ENCODE peak calls at places on chromosomes 5 and 9, in seven cellular contexts. Y is uterus, F is GM12892, P is stomach, J is Peyer's patch, V is right lobe of liver, N is heart left ventricle. G is an unnamed sample.

GRCh38 chr9:36862206-36863145 is 171.6 kb downstream of the PAX5 start:
- DNase-seq in P (peak), V (no peak), F (no peak), Y (no peak), J (peak), N (no peak), G (no peak)

GRCh38 chr9:17688834-17689233 is 110.0 kb downstream of the SH3GL2 start:
- DNase-seq in N (no peak), V (no peak), P (no peak), F (no peak), Y (no peak), J (no peak), G (no peak)

GRCh38 chr5:126274396-126274795 is 148.8 kb upstream of the GRAMD2B start:
- DNase-seq in V (no peak), Y (no peak), N (no peak), F (no peak), J (no peak), P (no peak), G (no peak)

GRCh38 chr5:14208071-14209021 is 65.2 kb downstream of the TRIO start:
- DNase-seq in V (peak), Y (no peak), N (no peak), J (no peak), P (no peak), F (no peak), G (no peak)

GRCh38 chr5:115640274-115640673 is 14.4 kb upstream of the TMED7 start:
- DNase-seq in F (no peak), Y (no peak), N (no peak), J (no peak), P (no peak), V (no peak), G (no peak)

GRCh38 chr5:177447611-177448243 is 1.1 kb downstream of the PRR7 start:
- DNase-seq in F (no peak), J (no peak), Y (peak), N (peak), P (peak), V (peak), G (peak)

GRCh38 chr9:77846957-77847574 is 184.5 kb downstream of the GNAQ start:
- DNase-seq in N (no peak), V (no peak), F (no peak), P (no peak), Y (no peak), J (no peak), G (no peak)

GRCh38 chr5:115109840-115110239 is 59.9 kb downstream of the TRIM36 start:
- DNase-seq in J (no peak), F (no peak), V (no peak), Y (no peak), P (no peak), N (no peak), G (no peak)

GRCh38 chr5:1001406-1002270 is 7.0 kb upstream of the NKD2 start:
- DNase-seq in P (peak), J (no peak), F (no peak), Y (peak), N (peak), V (no peak), G (peak)

GRCh38 chr5:138650196-138650595 is 75.0 kb upstream of the HSPA9 start:
- DNase-seq in N (peak), J (no peak), F (no peak), V (no peak), P (no peak), Y (no peak), G (no peak)

GRCh38 chr5:57499262-57500050 is 16.8 kb upstream of the ACTBL2 start:
- DNase-seq in P (no peak), Y (no peak), N (no peak), V (no peak), F (no peak), J (no peak), G (no peak)

DNA sequence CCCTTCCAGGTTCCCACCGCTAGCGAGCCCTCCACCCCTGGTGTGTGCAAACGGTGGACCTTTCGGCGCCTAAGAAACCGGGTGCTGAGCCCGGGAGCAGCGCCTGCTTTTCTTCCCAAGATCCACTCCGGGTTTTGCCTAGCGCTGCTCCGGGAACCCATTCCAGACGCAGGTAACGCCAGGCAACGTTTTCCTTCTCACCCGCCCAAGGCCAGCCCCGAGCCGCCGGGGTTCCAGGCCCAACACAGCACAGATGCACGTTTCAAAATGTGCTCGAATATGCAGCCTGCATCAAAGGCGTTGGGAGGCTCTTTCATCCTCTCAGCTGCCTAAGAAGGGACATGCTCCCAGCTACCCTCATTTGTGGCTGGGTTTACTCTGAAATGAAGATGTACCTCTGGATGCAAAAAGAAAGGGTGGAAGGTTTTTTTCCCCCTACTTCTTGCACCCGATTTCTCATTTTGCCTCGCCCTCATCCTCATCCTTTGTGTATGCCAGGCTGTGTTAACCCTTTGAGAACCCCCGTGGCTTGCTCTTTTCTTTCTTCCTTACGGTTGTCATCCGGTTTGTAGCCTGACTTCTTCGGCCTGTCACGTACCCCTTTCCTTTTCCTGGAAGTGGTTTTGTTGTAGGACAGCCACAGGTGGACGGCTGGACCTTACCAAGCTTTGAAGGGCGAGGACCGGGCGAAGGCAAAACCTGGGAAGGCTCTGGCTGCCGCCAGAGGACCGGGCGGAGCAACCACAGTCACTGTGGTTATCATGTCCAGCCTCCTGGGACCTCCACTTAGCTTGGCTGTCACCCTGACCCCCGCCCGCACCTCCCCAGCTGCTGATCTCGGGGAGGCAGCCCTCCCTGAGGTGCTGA is 227.0 kb downstream of the SMARCA2 start:
- DNase-seq in N (peak), F (peak), V (peak), Y (peak), P (peak), J (peak), G (peak)
- TF ChIP-seq POLR2A in N (peak), F (no peak), V (peak), Y (peak), P (no peak), J (peak), G (no peak)

GRCh38 chr9:133842721-133843227 is 104.6 kb upstream of the SARDH start:
- DNase-seq in N (peak), P (no peak), V (no peak), Y (no peak), J (peak), F (no peak), G (no peak)

GRCh38 chr9:133839822-133840329 is 101.7 kb upstream of the SARDH start:
- DNase-seq in F (no peak), Y (no peak), P (no peak), J (no peak), N (no peak), V (no peak), G (no peak)

GRCh38 chr9:133842174-133842573 is 104.0 kb upstream of the SARDH start:
- DNase-seq in F (no peak), J (peak), P (peak), V (no peak), N (peak), Y (no peak), G (no peak)

GRCh38 chr9:133843250-133843649 is 105.1 kb upstream of the SARDH start:
- DNase-seq in Y (no peak), V (no peak), J (no peak), N (no peak), P (no peak), F (no peak), G (no peak)

GRCh38 chr9:133841167-133841812 is 103.1 kb upstream of the SARDH start:
- DNase-seq in F (no peak), J (no peak), V (no peak), P (no peak), Y (no peak), N (peak), G (no peak)
- TF ChIP-seq POLR2A in F (no peak), J (no peak), V (no peak), P (no peak), Y (no peak), N (no peak), G (no peak)

DNA sequence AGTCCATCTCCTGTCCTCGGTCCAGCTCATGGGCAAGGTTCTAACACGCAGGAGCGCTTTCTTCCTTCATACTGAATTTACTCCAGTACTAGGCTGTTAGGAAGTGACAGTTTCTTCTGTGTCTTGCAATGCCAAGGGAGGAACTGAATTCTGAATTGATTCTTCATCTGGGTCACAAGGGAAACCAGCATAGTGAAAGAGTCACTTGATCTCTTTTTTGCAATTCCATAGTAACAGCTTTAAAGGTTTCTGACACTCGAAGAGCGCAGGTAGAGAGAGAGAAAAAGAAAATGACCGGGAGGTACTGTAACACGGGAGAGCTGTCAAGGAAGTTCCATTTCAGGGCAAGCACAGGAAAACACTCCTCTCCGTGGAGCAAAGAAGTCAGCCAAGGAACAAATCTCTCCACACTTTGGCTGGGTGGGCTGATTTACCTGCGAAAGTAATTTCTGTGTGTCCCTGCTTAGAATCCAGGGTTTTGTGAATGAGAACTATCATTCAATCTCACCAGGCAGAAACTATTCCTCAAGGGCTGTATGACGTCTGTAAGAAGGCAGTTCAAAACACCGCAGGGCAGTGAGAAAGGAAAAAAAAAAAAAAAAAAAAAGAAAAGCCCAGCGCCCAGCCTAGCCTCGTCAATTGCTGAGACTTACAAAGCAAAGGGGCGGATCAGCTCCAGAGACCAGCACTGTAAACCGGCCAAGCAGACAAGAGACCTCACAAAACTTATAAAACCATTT is 617.8 kb downstream of the PDE4D start:
- DNase-seq in N (no peak), F (no peak), V (no peak), P (peak), J (no peak), Y (peak), G (peak)
- TF ChIP-seq POLR2A in N (no peak), F (no peak), V (no peak), P (no peak), J (peak), Y (no peak), G (no peak)

GRCh38 chr5:135578685-135579341 is at the start of gene CXCL14:
- DNase-seq in V (no peak), Y (no peak), P (no peak), F (no peak), J (no peak), N (no peak), G (no peak)
- TF ChIP-seq POLR2A in V (no peak), Y (no peak), P (no peak), F (no peak), J (peak), N (no peak), G (no peak)

DNA sequence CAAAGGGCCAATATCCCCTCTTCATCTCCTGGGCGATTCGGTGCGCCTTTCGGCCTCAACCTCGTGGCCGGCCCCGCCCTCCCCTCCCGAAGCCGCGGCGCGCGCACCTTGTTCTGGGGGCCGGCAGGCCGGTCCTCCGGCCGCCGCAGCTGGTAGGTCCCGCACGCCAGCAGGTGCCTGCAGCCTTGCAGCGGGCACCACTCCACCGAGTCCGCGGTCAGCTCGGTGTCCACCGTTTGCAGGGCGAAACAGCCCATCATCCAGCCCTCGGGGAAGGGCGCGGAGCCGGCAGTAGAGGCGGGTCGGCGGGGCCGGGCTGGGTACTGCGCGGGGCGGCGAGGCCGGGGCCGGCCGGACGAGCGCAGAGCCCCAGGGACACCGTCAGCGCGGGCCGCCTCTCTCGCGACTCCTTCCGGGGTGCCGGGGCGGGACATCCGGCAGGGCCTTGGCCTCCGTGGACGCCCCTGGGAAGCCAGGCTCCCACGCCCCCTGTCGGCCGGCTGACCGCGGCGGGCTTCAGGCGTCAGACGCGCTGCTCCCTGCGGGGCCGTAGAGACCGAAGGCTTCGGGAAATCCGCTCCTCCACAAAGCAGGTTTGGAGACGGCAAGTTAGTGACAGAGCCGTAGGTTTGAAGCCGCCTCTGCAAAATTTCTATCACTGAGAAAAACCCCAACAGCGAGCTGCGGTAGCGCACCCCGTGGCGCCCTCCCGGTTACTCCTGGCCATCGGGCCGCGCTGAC is at the start of gene DPH7:
- DNase-seq in V (peak), Y (peak), J (peak), N (peak), F (peak), P (peak), G (peak)
- TF ChIP-seq POLR2A in V (peak), Y (peak), J (peak), N (peak), F (peak), P (no peak), G (peak)

GRCh38 chr9:87497604-87498045 is at the start of gene DAPK1:
- DNase-seq in Y (peak), F (peak), V (peak), J (peak), P (peak), N (peak), G (peak)
- TF ChIP-seq POLR2A in Y (peak), F (peak), V (peak), J (peak), P (no peak), N (no peak), G (no peak)

DNA sequence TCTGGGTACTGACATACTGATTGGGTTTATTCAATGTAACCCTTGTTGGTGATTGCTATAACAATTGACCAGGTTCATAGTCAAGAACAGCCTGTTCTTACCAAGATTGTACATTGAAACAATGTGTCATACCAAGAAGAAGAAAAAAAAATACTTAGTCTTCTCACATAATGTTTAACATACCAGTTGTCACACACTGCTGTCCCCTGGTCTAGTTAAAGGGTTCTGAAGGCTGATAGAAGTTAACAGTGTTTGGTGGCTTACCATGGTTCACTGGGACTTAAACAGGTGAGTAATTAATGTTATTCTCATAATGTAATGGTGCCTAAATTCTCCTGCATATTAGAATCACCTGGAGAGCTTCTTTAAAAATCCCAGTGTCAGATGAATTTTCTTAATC is 18.5 kb upstream of the CDC42SE2 start:
- DNase-seq in Y (no peak), F (no peak), J (no peak), N (no peak), V (no peak), P (no peak), G (no peak)
- TF ChIP-seq POLR2A in Y (no peak), F (no peak), J (peak), N (no peak), V (no peak), P (no peak), G (no peak)

GRCh38 chr9:120919639-120920494 is 6.7 kb downstream of the TRAF1 start:
- DNase-seq in N (no peak), J (no peak), P (no peak), Y (no peak), V (peak), F (no peak), G (no peak)
- TF ChIP-seq POLR2A in N (no peak), J (no peak), P (no peak), Y (no peak), V (no peak), F (peak), G (no peak)

GRCh38 chr9:70413798-70414775 is at the start of gene KLF9:
- DNase-seq in P (peak), Y (peak), F (peak), J (peak), V (peak), N (peak), G (peak)
- TF ChIP-seq POLR2A in P (peak), Y (peak), F (no peak), J (peak), V (peak), N (peak), G (peak)

GRCh38 chr9:133335924-133336811 is at the start of gene SURF6:
- DNase-seq in V (peak), J (peak), N (peak), P (peak), F (peak), Y (peak), G (peak)
- TF ChIP-seq POLR2A in V (peak), J (peak), N (peak), P (no peak), F (peak), Y (peak), G (no peak)

G was measured in sigmoid colon.